ENCODE peak calls at places on chromosomes 11 and 22, in seven cellular contexts. One of them, this sample, is unnamed.
A peak's percentile ranks its signal among the peaks of the same experiment; 100 is the strongest.

GRCh38 chr11:35954205-35954604 is 10.3 kb downstream of the LDLRAD3 start:
- DNase-seq in IMR-90: no peak
- DNase-seq in right lobe of liver: no peak
- DNase-seq in kidney: no peak
- DNase-seq in heart right ventricle: no peak
- DNase-seq in GM23338: no peak
- DNase-seq in adrenal gland: no peak
- DNase-seq in this sample: no peak

GRCh38 chr22:19705181-19705934 is 8.9 kb upstream of the SEPTIN5 start:
- DNase-seq in right lobe of liver: no peak
- DNase-seq in GM23338: peak; percentile 98
- DNase-seq in heart right ventricle: no peak
- DNase-seq in kidney: peak; percentile 41
- DNase-seq in adrenal gland: no peak
- DNase-seq in IMR-90: no peak
- DNase-seq in this sample: no peak

GRCh38 chr22:28105396-28105795 is 186.3 kb upstream of the PITPNB start:
- DNase-seq in IMR-90: no peak
- DNase-seq in heart right ventricle: peak; percentile 13
- DNase-seq in GM23338: no peak
- DNase-seq in right lobe of liver: no peak
- DNase-seq in kidney: no peak
- DNase-seq in adrenal gland: no peak
- DNase-seq in this sample: no peak

GRCh38 chr11:80970016-80970516 is 1529.2 kb upstream of the TENM4 start:
- DNase-seq in heart right ventricle: no peak
- DNase-seq in kidney: no peak
- DNase-seq in IMR-90: no peak
- DNase-seq in right lobe of liver: no peak
- DNase-seq in GM23338: no peak
- DNase-seq in adrenal gland: no peak
- DNase-seq in this sample: no peak

GRCh38 chr22:23282089-23282501 is 101.8 kb downstream of the BCR start:
- DNase-seq in heart right ventricle: peak; percentile 40
- DNase-seq in adrenal gland: peak; percentile 88
- DNase-seq in right lobe of liver: no peak
- DNase-seq in GM23338: no peak
- DNase-seq in kidney: peak; percentile 96
- DNase-seq in IMR-90: peak; percentile 69
- DNase-seq in this sample: peak; percentile 53

GRCh38 chr22:44455151-44455962 is 42.7 kb downstream of the RTL6 start:
- DNase-seq in adrenal gland: no peak
- DNase-seq in right lobe of liver: no peak
- DNase-seq in kidney: peak; percentile 10
- DNase-seq in GM23338: no peak
- DNase-seq in heart right ventricle: no peak
- DNase-seq in IMR-90: no peak
- DNase-seq in this sample: no peak

GRCh38 chr22:33722817-33723216 is 197.5 kb downstream of the LARGE1 start:
- DNase-seq in IMR-90: no peak
- DNase-seq in right lobe of liver: no peak
- DNase-seq in kidney: no peak
- DNase-seq in adrenal gland: no peak
- DNase-seq in GM23338: no peak
- DNase-seq in heart right ventricle: no peak
- DNase-seq in this sample: no peak

GRCh38 chr11:57777969-57778317 is 16.3 kb downstream of the CTNND1 start:
- DNase-seq in adrenal gland: no peak
- DNase-seq in right lobe of liver: peak; percentile 41
- DNase-seq in IMR-90: no peak
- DNase-seq in heart right ventricle: peak; percentile 47
- DNase-seq in GM23338: peak; percentile 55
- DNase-seq in kidney: no peak
- DNase-seq in this sample: no peak

GRCh38 chr11:128291043-128291442 is 296.3 kb downstream of the ETS1 start:
- DNase-seq in kidney: no peak
- DNase-seq in heart right ventricle: no peak
- DNase-seq in GM23338: no peak
- DNase-seq in right lobe of liver: no peak
- DNase-seq in adrenal gland: no peak
- DNase-seq in IMR-90: no peak
- DNase-seq in this sample: no peak

GRCh38 chr11:5489571-5490357 is 1.3 kb downstream of the OR52D1 start:
- DNase-seq in right lobe of liver: no peak
- DNase-seq in GM23338: no peak
- DNase-seq in adrenal gland: no peak
- DNase-seq in IMR-90: peak; percentile 11
- DNase-seq in kidney: no peak
- DNase-seq in heart right ventricle: no peak
- DNase-seq in this sample: no peak

GRCh38 chr22:17924735-17925727 is 99.3 kb downstream of the MICAL3 start:
- DNase-seq in kidney: no peak
- DNase-seq in IMR-90: no peak
- DNase-seq in heart right ventricle: no peak
- DNase-seq in GM23338: no peak
- DNase-seq in adrenal gland: peak; percentile 10
- DNase-seq in right lobe of liver: no peak
- DNase-seq in this sample: no peak

GRCh38 chr11:113974741-113975470 is at the start of gene HTR3A:
- DNase-seq in adrenal gland: peak; percentile 70
- DNase-seq in IMR-90: no peak
- DNase-seq in heart right ventricle: peak; percentile 78
- DNase-seq in GM23338: peak; percentile 80
- DNase-seq in kidney: peak; percentile 93
- DNase-seq in right lobe of liver: peak; percentile 45
- DNase-seq in this sample: peak; percentile 34

GRCh38 chr11:112784323-112785073 is 176.7 kb upstream of the NCAM1 start:
- DNase-seq in right lobe of liver: peak; percentile 47
- DNase-seq in heart right ventricle: peak; percentile 68
- DNase-seq in IMR-90: no peak
- DNase-seq in kidney: peak; percentile 85
- DNase-seq in adrenal gland: no peak
- DNase-seq in GM23338: peak; percentile 28
- DNase-seq in this sample: peak; percentile 80

GRCh38 chr11:102319544-102319943 is 2.3 kb downstream of the BIRC3 start:
- DNase-seq in kidney: no peak
- DNase-seq in GM23338: no peak
- DNase-seq in IMR-90: no peak
- DNase-seq in heart right ventricle: no peak
- DNase-seq in adrenal gland: no peak
- DNase-seq in right lobe of liver: no peak
- DNase-seq in this sample: no peak

GRCh38 chr11:95055273-95055897 is 6.2 kb downstream of the KDM4F start:
- DNase-seq in heart right ventricle: no peak
- DNase-seq in right lobe of liver: no peak
- DNase-seq in IMR-90: no peak
- DNase-seq in adrenal gland: no peak
- DNase-seq in kidney: no peak
- DNase-seq in GM23338: no peak
- DNase-seq in this sample: no peak

GRCh38 chr11:134207538-134208239 is 16.1 kb downstream of the NCAPD3 start:
- DNase-seq in heart right ventricle: no peak
- DNase-seq in kidney: no peak
- DNase-seq in GM23338: peak; percentile 64
- DNase-seq in adrenal gland: peak; percentile 22
- DNase-seq in IMR-90: no peak
- DNase-seq in right lobe of liver: peak; percentile 51
- DNase-seq in this sample: peak; percentile 51

GRCh38 chr22:39250131-39250530 is 5.3 kb upstream of the PDGFB start:
- DNase-seq in heart right ventricle: no peak
- DNase-seq in right lobe of liver: no peak
- DNase-seq in IMR-90: no peak
- DNase-seq in kidney: no peak
- DNase-seq in adrenal gland: no peak
- DNase-seq in GM23338: no peak
- DNase-seq in this sample: no peak

GRCh38 chr11:134040386-134041297 is 28.2 kb upstream of the JAM3 start:
- DNase-seq in IMR-90: peak; percentile 90
- DNase-seq in heart right ventricle: no peak
- DNase-seq in adrenal gland: no peak
- DNase-seq in right lobe of liver: no peak
- DNase-seq in GM23338: no peak
- DNase-seq in kidney: peak; percentile 46
- DNase-seq in this sample: peak; percentile 77

GRCh38 chr22:26579331-26579886 is 10.5 kb downstream of the TPST2 start:
- DNase-seq in heart right ventricle: peak; percentile 15
- DNase-seq in IMR-90: no peak
- DNase-seq in kidney: no peak
- DNase-seq in GM23338: no peak
- DNase-seq in adrenal gland: no peak
- DNase-seq in right lobe of liver: peak; percentile 29
- DNase-seq in this sample: no peak

GRCh38 chr11:14075679-14076078 is 113.2 kb downstream of the SPON1 start:
- DNase-seq in right lobe of liver: no peak
- DNase-seq in IMR-90: no peak
- DNase-seq in kidney: no peak
- DNase-seq in heart right ventricle: no peak
- DNase-seq in GM23338: no peak
- DNase-seq in adrenal gland: no peak
- DNase-seq in this sample: no peak

GRCh38 chr11:14078941-14079522 is 116.5 kb downstream of the SPON1 start:
- DNase-seq in IMR-90: no peak
- DNase-seq in GM23338: no peak
- DNase-seq in kidney: no peak
- DNase-seq in heart right ventricle: no peak
- DNase-seq in right lobe of liver: no peak
- DNase-seq in adrenal gland: no peak
- DNase-seq in this sample: no peak

GRCh38 chr11:14082338-14082737 is 119.8 kb downstream of the SPON1 start:
- DNase-seq in heart right ventricle: peak; percentile 32
- DNase-seq in IMR-90: no peak
- DNase-seq in kidney: no peak
- DNase-seq in GM23338: no peak
- DNase-seq in adrenal gland: peak; percentile 26
- DNase-seq in right lobe of liver: no peak
- DNase-seq in this sample: no peak

GRCh38 chr11:14081541-14082211 is 119.2 kb downstream of the SPON1 start:
- DNase-seq in right lobe of liver: no peak
- DNase-seq in adrenal gland: no peak
- DNase-seq in heart right ventricle: no peak
- DNase-seq in IMR-90: no peak
- DNase-seq in kidney: no peak
- DNase-seq in GM23338: no peak
- DNase-seq in this sample: no peak
- H3K27ac ChIP-seq in right lobe of liver: no peak overlapping the region
- H3K27ac ChIP-seq in adrenal gland: no peak overlapping the region
- H3K27ac ChIP-seq in heart right ventricle: peak overlapping the region; percentile 53
- H3K27ac ChIP-seq in IMR-90: no peak overlapping the region
- H3K27ac ChIP-seq in kidney: no peak overlapping the region
- H3K27ac ChIP-seq in GM23338: no peak overlapping the region
- H3K27ac ChIP-seq in this sample: peak overlapping the region; percentile 15

DNA sequence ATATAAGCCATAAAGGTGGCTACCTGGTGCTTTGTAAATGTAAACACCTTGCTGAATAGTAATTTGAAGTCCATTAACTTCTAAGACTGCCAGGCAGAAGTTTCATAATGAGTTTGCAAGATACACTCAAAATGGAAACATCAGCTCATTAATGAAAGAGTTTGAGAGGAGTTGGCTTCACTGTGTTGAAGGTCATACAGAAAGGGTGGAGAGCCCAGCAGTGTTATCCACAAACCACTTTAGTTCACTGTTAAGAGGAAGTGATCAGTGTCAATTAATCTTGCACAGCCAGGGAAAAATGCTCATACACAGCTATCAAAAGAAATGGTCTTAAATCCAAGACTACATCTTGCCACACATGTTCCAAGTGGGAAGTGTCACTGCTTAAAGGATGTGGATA is 689.4 kb downstream of the JRKL start:
- DNase-seq in adrenal gland: no peak
- DNase-seq in heart right ventricle: no peak
- DNase-seq in right lobe of liver: no peak
- DNase-seq in kidney: no peak
- DNase-seq in IMR-90: no peak
- DNase-seq in GM23338: no peak
- DNase-seq in this sample: no peak
- H3K27ac ChIP-seq in adrenal gland: no peak overlapping the region
- H3K27ac ChIP-seq in heart right ventricle: no peak overlapping the region
- H3K27ac ChIP-seq in right lobe of liver: no peak overlapping the region
- H3K27ac ChIP-seq in kidney: no peak overlapping the region
- H3K27ac ChIP-seq in IMR-90: no peak overlapping the region
- H3K27ac ChIP-seq in GM23338: no peak overlapping the region
- H3K27ac ChIP-seq in this sample: no peak overlapping the region

GRCh38 chr11:72067676-72068075 is 12.7 kb downstream of the NUMA1 start:
- DNase-seq in kidney: no peak
- DNase-seq in GM23338: no peak
- DNase-seq in right lobe of liver: no peak
- DNase-seq in IMR-90: no peak
- DNase-seq in heart right ventricle: no peak
- DNase-seq in adrenal gland: no peak
- DNase-seq in this sample: no peak

GRCh38 chr11:72066855-72067254 is 13.5 kb downstream of the NUMA1 start:
- DNase-seq in right lobe of liver: no peak
- DNase-seq in kidney: no peak
- DNase-seq in heart right ventricle: no peak
- DNase-seq in GM23338: no peak
- DNase-seq in adrenal gland: no peak
- DNase-seq in IMR-90: no peak
- DNase-seq in this sample: no peak

GRCh38 chr11:72069200-72069599 is 11.1 kb downstream of the NUMA1 start:
- DNase-seq in heart right ventricle: no peak
- DNase-seq in kidney: no peak
- DNase-seq in IMR-90: no peak
- DNase-seq in right lobe of liver: no peak
- DNase-seq in GM23338: no peak
- DNase-seq in adrenal gland: no peak
- DNase-seq in this sample: no peak

GRCh38 chr11:72069787-72070251 is 10.5 kb downstream of the NUMA1 start:
- DNase-seq in IMR-90: peak; percentile 84
- DNase-seq in adrenal gland: peak; percentile 93
- DNase-seq in heart right ventricle: peak; percentile 80
- DNase-seq in right lobe of liver: peak; percentile 85
- DNase-seq in kidney: peak; percentile 93
- DNase-seq in GM23338: peak; percentile 15
- DNase-seq in this sample: peak; percentile 67

GRCh38 chr11:72067266-72067665 is 13.1 kb downstream of the NUMA1 start:
- DNase-seq in kidney: no peak
- DNase-seq in IMR-90: no peak
- DNase-seq in right lobe of liver: no peak
- DNase-seq in adrenal gland: no peak
- DNase-seq in heart right ventricle: no peak
- DNase-seq in GM23338: no peak
- DNase-seq in this sample: no peak
- H3K27ac ChIP-seq in kidney: no peak overlapping the region
- H3K27ac ChIP-seq in IMR-90: peak overlapping the region; percentile 31
- H3K27ac ChIP-seq in right lobe of liver: no peak overlapping the region
- H3K27ac ChIP-seq in adrenal gland: no peak overlapping the region
- H3K27ac ChIP-seq in heart right ventricle: peak overlapping the region; percentile 5
- H3K27ac ChIP-seq in GM23338: no peak overlapping the region
- H3K27ac ChIP-seq in this sample: no peak overlapping the region

GRCh38 chr11:94020777-94021615 is at the start of gene HEPHL1:
- DNase-seq in kidney: no peak
- DNase-seq in adrenal gland: no peak
- DNase-seq in heart right ventricle: no peak
- DNase-seq in IMR-90: peak; percentile 4
- DNase-seq in right lobe of liver: no peak
- DNase-seq in GM23338: peak; percentile 59
- DNase-seq in this sample: no peak

GRCh38 chr11:94011478-94011877 is 9.7 kb upstream of the HEPHL1 start:
- DNase-seq in IMR-90: no peak
- DNase-seq in right lobe of liver: no peak
- DNase-seq in heart right ventricle: no peak
- DNase-seq in kidney: no peak
- DNase-seq in GM23338: no peak
- DNase-seq in adrenal gland: no peak
- DNase-seq in this sample: no peak

GRCh38 chr11:94018721-94019120 is 2.4 kb upstream of the HEPHL1 start:
- DNase-seq in adrenal gland: no peak
- DNase-seq in heart right ventricle: no peak
- DNase-seq in IMR-90: no peak
- DNase-seq in right lobe of liver: no peak
- DNase-seq in kidney: no peak
- DNase-seq in GM23338: no peak
- DNase-seq in this sample: no peak

GRCh38 chr11:94017446-94017845 is 3.7 kb upstream of the HEPHL1 start:
- DNase-seq in right lobe of liver: no peak
- DNase-seq in heart right ventricle: no peak
- DNase-seq in GM23338: no peak
- DNase-seq in IMR-90: peak; percentile 29
- DNase-seq in kidney: no peak
- DNase-seq in adrenal gland: no peak
- DNase-seq in this sample: no peak
- H3K27ac ChIP-seq in right lobe of liver: no peak overlapping the region
- H3K27ac ChIP-seq in heart right ventricle: no peak overlapping the region
- H3K27ac ChIP-seq in GM23338: no peak overlapping the region
- H3K27ac ChIP-seq in IMR-90: no peak overlapping the region
- H3K27ac ChIP-seq in kidney: no peak overlapping the region
- H3K27ac ChIP-seq in adrenal gland: no peak overlapping the region
- H3K27ac ChIP-seq in this sample: no peak overlapping the region

This sample was measured in ovary.